ENCODE peak calls at places on chromosome 16, in eight cellular contexts. D, V, J, C, Y, I, H and B are unnamed samples.

GRCh38 chr16:66487580-66488235 is 60.6 kb downstream of the BEAN1 start:
- DNase-seq in C (no peak), Y (peak), D (no peak), H (no peak), I (no peak), J (peak), V (no peak), B (no peak)

GRCh38 chr16:87747626-87748025 is 18.2 kb downstream of the KLHDC4 start:
- DNase-seq in D (no peak), V (no peak), I (no peak), C (no peak), H (no peak), J (no peak), Y (no peak), B (no peak)

GRCh38 chr16:56448005-56448404 is 3.1 kb downstream of the NUDT21 start:
- DNase-seq in V (no peak), Y (no peak), I (no peak), J (no peak), C (no peak), H (no peak), D (no peak), B (no peak)

GRCh38 chr16:57757326-57757786 is 21.8 kb downstream of the KATNB1 start:
- DNase-seq in J (peak), I (peak), H (peak), D (peak), C (peak), Y (peak), V (peak), B (peak)

GRCh38 chr16:84952335-84953050 is 58.8 kb downstream of the ZDHHC7 start:
- DNase-seq in H (peak), V (peak), C (peak), J (peak), Y (peak), I (peak), D (peak), B (peak)

GRCh38 chr16:28475221-28475620 is 3.1 kb upstream of the NPIPB7 start:
- DNase-seq in Y (no peak), D (no peak), C (no peak), H (no peak), I (no peak), J (no peak), V (no peak), B (no peak)

GRCh38 chr16:2075631-2076030 is 27.8 kb downstream of the TSC2 start:
- DNase-seq in V (no peak), I (no peak), Y (no peak), J (no peak), H (no peak), D (no peak), C (no peak), B (no peak)

GRCh38 chr16:14111713-14112538 is 40.8 kb downstream of the MRTFB start:
- DNase-seq in C (no peak), D (no peak), J (peak), V (no peak), Y (peak), I (no peak), H (no peak), B (no peak)

GRCh38 chr16:53404959-53405358 is 29.3 kb upstream of the RBL2 start:
- DNase-seq in Y (no peak), I (no peak), V (no peak), J (peak), H (no peak), C (no peak), D (no peak), B (peak)

GRCh38 chr16:84599528-84600202 is 18.2 kb downstream of the COTL1 start:
- DNase-seq in C (peak), V (no peak), J (peak), Y (peak), H (peak), D (peak), I (peak), B (peak)

GRCh38 chr16:889586-889985 is 81.2 kb downstream of the LMF1 start:
- DNase-seq in H (no peak), Y (no peak), D (no peak), J (no peak), C (no peak), V (no peak), I (no peak), B (no peak)

GRCh38 chr16:3022208-3022696 is 1.5 kb downstream of the HCFC1R1 start:
- DNase-seq in H (peak), V (peak), I (no peak), J (peak), Y (peak), D (peak), C (peak), B (peak)

GRCh38 chr16:74931445-74931844 is 53.5 kb downstream of the WDR59 start:
- DNase-seq in I (no peak), D (no peak), Y (no peak), V (no peak), H (no peak), J (peak), C (no peak), B (peak)

GRCh38 chr16:68764866-68765265 is 27.8 kb downstream of the CDH1 start:
- DNase-seq in V (no peak), J (peak), H (no peak), Y (no peak), D (no peak), I (no peak), C (peak), B (no peak)

GRCh38 chr16:391885-392335 is 5.1 kb upstream of the NME4 start:
- DNase-seq in J (peak), H (peak), C (peak), V (no peak), D (peak), I (peak), Y (peak), B (peak)

GRCh38 chr16:23578096-23578830 is 17.9 kb downstream of the NDUFAB1 start:
- DNase-seq in V (no peak), I (no peak), C (no peak), Y (no peak), D (no peak), H (no peak), J (peak), B (peak)

GRCh38 chr16:89193021-89193575 is 7.2 kb downstream of the SLC22A31 start:
- DNase-seq in I (peak), Y (peak), J (no peak), D (peak), H (no peak), V (peak), C (peak), B (peak)

GRCh38 chr16:25187491-25187795 is 29.3 kb upstream of the AQP8 start:
- DNase-seq in Y (no peak), H (no peak), C (no peak), D (no peak), J (no peak), V (no peak), I (no peak), B (no peak)

GRCh38 chr16:89562939-89563338 is 2.5 kb downstream of the RPL13 start:
- DNase-seq in D (no peak), V (no peak), Y (no peak), H (no peak), C (no peak), I (no peak), J (peak), B (no peak)

GRCh38 chr16:65414284-65414984 is 292.6 kb upstream of the CDH11 start:
- DNase-seq in C (no peak), D (no peak), Y (peak), J (peak), H (peak), I (no peak), V (no peak), B (peak)

GRCh38 chr16:27228621-27229501 is 25.5 kb downstream of the KDM8 start:
- DNase-seq in J (no peak), I (no peak), D (peak), H (no peak), C (no peak), V (no peak), Y (no peak), B (no peak)